ENCODE peak calls at places on chromosomes 16 and 17, in eight cellular contexts. G is IMR-90; M is adrenal gland; T is psoas muscle; F is thoracic aorta; Q is heart right ventricle; B is CD4-positive, alpha-beta T cell; R is fibroblast of lung. S is an unnamed sample. For H3K9me3, the result is how much of the 10 kb centered on the place peaks cover.

GRCh38 chr17:77054926-77055325 is 85.8 kb upstream of the SEC14L1 start:
- DNase-seq in G (no peak), M (no peak), T (no peak), F (no peak), Q (no peak), B (no peak), R (no peak), S (no peak)

GRCh38 chr16:12976936-12977335 is 75.5 kb downstream of the SHISA9 start:
- DNase-seq in G (no peak), M (no peak), T (no peak), F (no peak), Q (no peak), B (no peak), R (no peak), S (no peak)

GRCh38 chr17:82664701-82665182 is 16.5 kb upstream of the WDR45B start:
- DNase-seq in G (no peak), M (no peak), T (no peak), F (no peak), Q (no peak), B (no peak), R (no peak), S (no peak)

GRCh38 chr17:45225964-45226530 is 4.4 kb downstream of the FMNL1 start:
- DNase-seq in G (no peak), M (peak), T (peak), F (peak), Q (peak), B (peak), R (no peak), S (peak)

GRCh38 chr16:77951788-77952187 is 70.6 kb upstream of the CLEC3A start:
- DNase-seq in G (no peak), M (no peak), T (no peak), F (no peak), Q (no peak), B (no peak), R (no peak), S (no peak)

GRCh38 chr17:18362509-18363020 is 785 bp downstream of the SHMT1 start:
- DNase-seq in G (no peak), M (peak), T (peak), F (no peak), Q (peak), B (no peak), R (peak), S (no peak)

GRCh38 chr17:82937411-82938371 is 97.9 kb upstream of the ZNF750 start:
- DNase-seq in G (no peak), M (no peak), T (peak), F (no peak), Q (peak), B (no peak), R (no peak), S (no peak)

GRCh38 chr17:50269477-50270429 is 4.5 kb upstream of the TMEM92 start:
- DNase-seq in G (peak), M (peak), T (peak), F (no peak), Q (peak), B (peak), R (peak), S (no peak)

GRCh38 chr17:17348872-17349723 is 45.9 kb downstream of the NT5M start:
- DNase-seq in G (no peak), M (no peak), T (no peak), F (no peak), Q (no peak), B (no peak), R (peak), S (no peak)

GRCh38 chr16:46426336-46426735 is 194.8 kb downstream of the SHCBP1 start:
- DNase-seq in G (no peak), M (no peak), T (no peak), F (no peak), Q (no peak), B (no peak), R (no peak), S (no peak)
- H3K9me3 ChIP-seq in G (under half), M (under half), T (under half), F (under half), Q (under half), B (under half), R (under half), S (under half)

DNA sequence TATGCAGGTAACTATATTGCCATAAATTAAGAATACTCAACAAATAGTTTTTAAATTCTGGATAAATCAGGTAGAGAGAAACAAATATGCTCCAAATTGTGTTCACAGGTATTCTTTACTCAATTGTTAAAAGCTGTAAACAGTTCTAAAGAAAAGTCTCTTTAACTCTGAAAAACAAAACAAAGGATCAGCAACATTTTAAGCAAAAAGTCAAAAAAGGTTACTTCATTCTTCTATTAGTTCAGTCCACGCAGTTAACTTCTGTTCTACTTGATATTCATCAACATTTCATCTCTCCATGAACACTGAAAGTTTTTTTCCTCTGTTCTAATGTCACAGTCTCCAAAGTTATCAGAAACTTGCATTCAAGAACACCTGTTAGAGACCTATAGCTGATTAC is 47.9 kb downstream of the SCPEP1 start:
- DNase-seq in G (no peak), M (no peak), T (no peak), F (no peak), Q (no peak), B (no peak), R (no peak), S (no peak)
- H3K9me3 ChIP-seq in G (under half), M (under half), T (under half), F (under half), Q (under half), B (under half), R (under half), S (under half)

GRCh38 chr16:71453051-71453450 is 9.0 kb downstream of the ZNF23 start:
- DNase-seq in G (peak), M (no peak), T (no peak), F (no peak), Q (no peak), B (no peak), R (no peak), S (no peak)
- H3K9me3 ChIP-seq in G (half or more), M (under half), T (half or more), F (half or more), Q (half or more), B (under half), R (under half), S (under half)

DNA sequence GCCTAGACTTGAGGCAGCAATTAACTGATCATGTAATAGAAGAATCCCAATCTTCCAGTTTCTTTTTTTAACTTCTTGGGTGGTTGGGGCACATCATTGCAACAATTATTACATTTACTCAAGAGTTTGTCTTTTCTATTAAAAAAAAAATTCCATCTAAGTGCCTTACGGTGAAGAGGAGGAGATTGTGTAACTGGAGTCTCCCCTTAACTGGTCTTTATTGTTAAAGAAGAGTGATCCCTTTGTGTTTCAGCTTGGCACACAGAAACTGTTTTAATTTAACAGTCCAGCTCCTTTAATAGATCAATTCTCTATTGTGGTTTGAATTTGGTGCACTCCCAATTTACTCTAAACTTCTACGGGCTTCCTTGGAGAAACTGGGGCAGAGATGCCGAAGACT is 75.2 kb downstream of the FTO start:
- DNase-seq in G (no peak), M (no peak), T (no peak), F (no peak), Q (no peak), B (no peak), R (no peak), S (no peak)
- H3K9me3 ChIP-seq in G (under half), M (under half), T (under half), F (under half), Q (under half), B (under half), R (under half), S (under half)

DNA sequence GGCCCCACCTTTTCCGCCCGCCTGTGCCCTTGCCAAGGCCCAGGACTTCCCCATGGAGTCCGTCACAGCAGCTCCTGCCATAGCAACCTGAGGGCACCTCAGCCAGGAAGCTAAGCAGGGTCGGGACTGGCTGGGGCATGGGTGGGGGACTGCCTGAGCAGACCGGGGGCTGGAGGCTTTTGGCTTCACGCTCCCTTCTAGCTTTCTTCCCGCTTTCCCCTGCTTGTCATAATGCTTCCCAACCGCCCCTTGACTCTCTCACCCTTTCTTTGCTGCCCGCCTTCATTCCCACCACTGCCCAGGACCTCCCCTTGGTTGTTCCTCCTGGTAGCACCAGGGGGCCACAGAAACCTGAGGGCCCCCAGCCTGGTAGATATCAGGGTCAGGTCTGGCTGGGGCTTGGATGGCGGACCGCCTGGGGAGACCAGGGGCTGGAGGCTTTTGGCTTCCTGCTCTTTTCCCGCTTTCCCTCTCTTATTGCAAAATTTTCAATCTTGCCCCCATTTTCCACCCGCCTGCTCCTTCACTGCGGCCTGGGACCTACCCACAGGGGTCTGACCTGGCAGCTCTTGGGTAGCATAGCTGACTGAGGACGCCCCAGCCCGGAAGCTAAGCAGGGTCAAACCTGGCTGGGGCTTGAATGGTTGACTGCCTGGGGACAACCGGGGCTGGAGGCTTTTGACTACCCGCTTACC is 2287.7 kb downstream of the TP53TG3F start:
- DNase-seq in G (no peak), M (no peak), T (no peak), F (no peak), Q (no peak), B (no peak), R (no peak), S (no peak)
- H3K9me3 ChIP-seq in G (under half), M (under half), T (under half), F (under half), Q (under half), B (half or more), R (under half), S (under half)

DNA sequence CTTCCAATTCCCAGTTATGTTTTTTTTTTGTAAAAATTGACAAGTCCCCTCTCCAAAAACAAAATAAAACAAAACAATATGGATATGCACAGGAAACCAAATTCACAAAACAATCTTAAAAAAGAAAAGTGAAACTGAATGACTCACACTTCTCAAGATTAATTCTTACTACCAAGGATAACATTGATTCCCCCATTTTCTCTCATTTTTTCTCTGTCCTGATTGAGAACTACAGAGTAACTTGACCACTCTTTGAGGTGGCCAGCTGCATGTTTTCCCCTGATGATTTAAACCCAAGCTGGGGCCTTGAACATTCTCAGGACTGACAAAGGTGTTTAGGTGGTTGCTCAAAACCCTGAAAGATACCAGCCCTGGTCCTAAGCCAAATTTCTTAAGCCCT is 149.0 kb downstream of the AHSP start:
- DNase-seq in G (no peak), M (no peak), T (no peak), F (no peak), Q (no peak), B (no peak), R (no peak), S (no peak)
- H3K9me3 ChIP-seq in G (under half), M (under half), T (under half), F (under half), Q (under half), B (under half), R (under half), S (under half)

GRCh38 chr16:62620259-62620658 is 584.0 kb upstream of the CDH8 start:
- DNase-seq in G (no peak), M (no peak), T (no peak), F (no peak), Q (no peak), B (no peak), R (no peak), S (no peak)

DNA sequence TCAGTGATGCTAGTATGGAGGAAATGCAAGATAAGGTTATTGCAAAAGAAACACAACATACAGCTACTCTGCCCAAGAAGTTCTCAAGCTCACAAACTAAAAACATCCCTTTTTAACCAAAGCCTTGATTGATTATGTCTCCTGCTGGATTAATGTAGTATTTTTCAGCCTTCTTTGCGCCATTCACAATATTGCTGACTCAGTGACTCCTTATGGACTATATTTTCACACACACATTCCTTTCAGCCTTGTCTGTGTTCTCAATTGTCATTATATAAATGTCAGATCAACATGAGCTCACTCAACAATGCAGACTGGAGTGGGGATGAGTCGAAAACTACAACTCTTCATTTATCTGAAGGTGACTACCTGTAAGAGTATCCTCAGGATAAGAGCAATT is 579.3 kb upstream of the CDH8 start:
- DNase-seq in G (no peak), M (no peak), T (no peak), F (no peak), Q (no peak), B (no peak), R (no peak), S (no peak)
- H3K9me3 ChIP-seq in G (under half), M (under half), T (under half), F (under half), Q (under half), B (under half), R (under half), S (under half)